ENCODE peak calls at places on chromosomes 5 and 9, in ten cellular contexts. U is dermis blood vessel endothelial cell; M is stomach; F is frontal cortex; P is NCI-H460; G is activated naive CD8-positive, alpha-beta T cell treated with anti-CD3 and anti-CD28 coated beads, Interleukin-2, amount 50 U/mL, for 24 hours; O is glutamatergic neuron; Q is posterior vena cava; Y is T-helper 2 cell; T is nephron progenitor cell. X is an unnamed sample.

GRCh38 chr9:70422371-70423043 is 8.1 kb upstream of the KLF9 start:
- DNase-seq in G (no peak), P (no peak), Q (no peak), Y (no peak), M (no peak), T (no peak), F (no peak), O (no peak), U (no peak), X (no peak)

GRCh38 chr5:140549237-140550144 is 2.0 kb downstream of the EIF4EBP3 start:
- DNase-seq in M (peak), O (no peak), P (no peak), U (peak), T (no peak), G (no peak), Q (peak), Y (no peak), F (peak), X (no peak)

GRCh38 chr9:78592866-78593265 is 295.9 kb downstream of the PSAT1 start:
- DNase-seq in U (no peak), M (no peak), T (no peak), F (no peak), Q (no peak), O (no peak), P (no peak), G (no peak), Y (no peak), X (no peak)

GRCh38 chr9:26995815-26996214 is 9.7 kb downstream of the LRRC19 start:
- DNase-seq in P (no peak), T (no peak), Y (no peak), U (no peak), F (no peak), O (no peak), M (no peak), Q (no peak), G (no peak), X (no peak)

GRCh38 chr9:98861881-98862501 is 54.5 kb downstream of the GALNT12 start:
- DNase-seq in P (peak), U (no peak), Y (no peak), Q (peak), G (no peak), M (no peak), F (no peak), O (no peak), T (no peak), X (no peak)

GRCh38 chr9:134698587-134699342 is 57.2 kb downstream of the COL5A1 start:
- DNase-seq in T (peak), F (peak), G (peak), Y (no peak), U (peak), O (peak), P (peak), Q (peak), M (peak), X (peak)

GRCh38 chr5:1103505-1104326 is 8.1 kb downstream of the SLC12A7 start:
- DNase-seq in U (peak), Y (no peak), P (no peak), M (peak), G (no peak), O (no peak), F (peak), T (no peak), Q (peak), X (no peak)

GRCh38 chr9:127277770-127278169 is 13.2 kb downstream of the GARNL3 start:
- DNase-seq in P (no peak), M (no peak), O (no peak), U (no peak), Y (no peak), F (no peak), Q (no peak), G (no peak), T (no peak), X (no peak)

GRCh38 chr5:112811023-112811422 is 50.1 kb upstream of the SRP19 start:
- DNase-seq in O (no peak), M (no peak), P (no peak), Q (no peak), G (no peak), U (no peak), Y (no peak), T (no peak), F (no peak), X (no peak)

GRCh38 chr5:109876941-109877669 is 187.4 kb downstream of the MAN2A1 start:
- DNase-seq in T (no peak), P (no peak), F (no peak), O (no peak), Q (no peak), G (no peak), M (no peak), U (peak), Y (no peak), X (no peak)

GRCh38 chr5:125865166-125865815 is 557.9 kb upstream of the GRAMD2B start:
- DNase-seq in U (no peak), O (no peak), F (no peak), P (no peak), G (no peak), M (no peak), T (no peak), Q (no peak), Y (no peak), X (no peak)

GRCh38 chr9:13049223-13049622 is 230.3 kb downstream of the MPDZ start:
- DNase-seq in F (no peak), M (no peak), U (no peak), Q (no peak), T (no peak), Y (no peak), O (no peak), P (no peak), G (no peak), X (no peak)

GRCh38 chr9:20309209-20309608 is 313.1 kb downstream of the MLLT3 start:
- DNase-seq in T (no peak), M (no peak), F (no peak), Y (no peak), Q (no peak), P (no peak), G (no peak), U (no peak), O (no peak), X (no peak)

GRCh38 chr5:82812575-82812974 is 264.6 kb downstream of the TMEM167A start:
- DNase-seq in O (no peak), T (no peak), Q (no peak), G (no peak), U (no peak), Y (no peak), F (no peak), P (no peak), M (no peak), X (no peak)

GRCh38 chr5:142385194-142385593 is 60.4 kb upstream of the SPRY4 start:
- DNase-seq in M (no peak), O (no peak), G (no peak), Q (no peak), U (no peak), F (no peak), Y (no peak), T (no peak), P (no peak), X (no peak)

GRCh38 chr9:14306672-14307646 is 7.0 kb downstream of the NFIB start:
- DNase-seq in M (no peak), U (no peak), O (no peak), P (no peak), Q (no peak), G (no peak), F (no peak), T (no peak), Y (no peak), X (no peak)

GRCh38 chr9:107504585-107505455 is 15.3 kb upstream of the KLF4 start:
- DNase-seq in M (peak), P (peak), Y (no peak), Q (peak), T (no peak), U (peak), G (no peak), F (peak), O (no peak), X (no peak)

GRCh38 chr5:170861855-170862766 is at the start of gene RANBP17:
- DNase-seq in Q (peak), O (peak), F (peak), U (peak), Y (no peak), P (peak), T (peak), G (peak), M (peak), X (no peak)